ENCODE peak calls at places on chromosome 6, in five cellular contexts. C is C1 segment of cervical spinal cord, I is HL-60, F is psoas muscle, J is NCI-H345. N is an unnamed sample.

GRCh38 chr6:39416728-39417127 is 94.2 kb upstream of the KCNK16 start:
- DNase-seq in C (no peak), F (peak), J (no peak), I (no peak), N (no peak)

GRCh38 chr6:5041955-5042354 is 38.1 kb upstream of the RPP40 start:
- DNase-seq in I (no peak), F (no peak), J (no peak), C (no peak), N (no peak)

GRCh38 chr6:47669684-47670515 is 28.5 kb upstream of the ADGRF4 start:
- DNase-seq in J (peak), I (no peak), F (no peak), C (no peak), N (peak)

GRCh38 chr6:13908955-13909381 is 15.8 kb upstream of the RNF182 start:
- DNase-seq in F (no peak), J (peak), C (peak), I (peak), N (peak)

GRCh38 chr6:151576658-151577057 is 82.8 kb downstream of the CCDC170 start:
- DNase-seq in J (no peak), C (no peak), F (no peak), I (no peak), N (no peak)

GRCh38 chr6:157921685-157922367 is 59.8 kb upstream of the SYNJ2 start:
- DNase-seq in C (no peak), F (peak), J (no peak), I (no peak), N (no peak)

GRCh38 chr6:136989591-136990578 is 54.9 kb downstream of the IL20RA start:
- DNase-seq in F (no peak), I (no peak), C (no peak), J (peak), N (no peak)

GRCh38 chr6:20241102-20241501 is 28.8 kb upstream of the MBOAT1 start:
- DNase-seq in C (no peak), I (no peak), J (no peak), F (no peak), N (no peak)

GRCh38 chr6:156010-156409 is 136.3 kb upstream of the DUSP22 start:
- DNase-seq in F (no peak), I (no peak), J (no peak), C (no peak), N (no peak)

GRCh38 chr6:135498178-135498841 is 770 bp upstream of the AHI1 start:
- DNase-seq in J (peak), I (peak), F (peak), C (peak), N (peak)